ENCODE peak calls at places on chromosomes 13 and 19, in five cellular contexts. W is psoas muscle; Y is A549; C is T-cell; L is activated CD8-positive, alpha-beta memory T cell treated with anti-CD3 and anti-CD28 coated beads, Interleukin-2, amount 10 ng/mL, durations not matched to agents 7 days and 5 days. O is an unnamed sample.

GRCh38 chr13:36069881-36070366 is 61.3 kb downstream of the DCLK1 start:
- ATAC-seq in C (no peak), Y (no peak), W (peak), L (no peak), O (no peak)

GRCh38 chr19:8126511-8126910 is 22.9 kb downstream of the FBN3 start:
- ATAC-seq in L (no peak), Y (no peak), C (no peak), W (no peak), O (no peak)

GRCh38 chr19:1591421-1592022 is 1.1 kb downstream of the MBD3 start:
- ATAC-seq in Y (peak), W (peak), L (no peak), C (no peak), O (no peak)

GRCh38 chr19:30056580-30056979 is 114.5 kb downstream of the URI1 start:
- ATAC-seq in Y (no peak), L (no peak), C (no peak), W (no peak), O (no peak)

GRCh38 chr19:7687177-7687576 is 6.5 kb downstream of the TRAPPC5 start:
- ATAC-seq in L (no peak), W (no peak), Y (no peak), C (no peak), O (peak)

GRCh38 chr13:55554741-55555140 is 1586.0 kb upstream of the PRR20A start:
- ATAC-seq in L (no peak), Y (no peak), C (no peak), W (no peak), O (no peak)

GRCh38 chr13:86725105-86725504 is 925.9 kb upstream of the SLITRK6 start:
- ATAC-seq in C (no peak), W (no peak), Y (no peak), L (no peak), O (no peak)

GRCh38 chr19:10427169-10427568 is 6.8 kb downstream of the PDE4A start:
- ATAC-seq in C (no peak), W (no peak), Y (no peak), L (no peak), O (no peak)

GRCh38 chr19:38745316-38745715 is 1.0 kb upstream of the CAPN12 start:
- ATAC-seq in W (no peak), C (no peak), Y (peak), L (no peak), O (no peak)

GRCh38 chr19:43620061-43621001 is 902 bp upstream of the ZNF428 start:
- ATAC-seq in Y (no peak), C (no peak), W (peak), L (no peak), O (peak)

GRCh38 chr19:54541712-54542111 is 31.9 kb upstream of the LILRA2 start:
- ATAC-seq in Y (no peak), C (no peak), L (peak), W (no peak), O (no peak)

GRCh38 chr13:76723551-76724232 is 162.5 kb downstream of the KCTD12 start:
- ATAC-seq in L (no peak), W (peak), C (peak), Y (no peak), O (peak)

GRCh38 chr19:43695985-43696729 is 19.7 kb upstream of the IRGC start:
- ATAC-seq in L (no peak), W (no peak), Y (no peak), C (no peak), O (no peak)

GRCh38 chr19:51514866-51515481 is 13.4 kb upstream of the SIGLEC12 start:
- ATAC-seq in W (no peak), Y (peak), C (no peak), L (peak), O (peak)

GRCh38 chr13:29679357-29680050 is 84.0 kb upstream of the SLC7A1 start:
- ATAC-seq in L (no peak), W (no peak), C (no peak), Y (no peak), O (no peak)

GRCh38 chr19:17915940-17916593 is 16.7 kb upstream of the CCDC124 start:
- ATAC-seq in W (no peak), L (no peak), Y (peak), C (no peak), O (no peak)

GRCh38 chr13:112978561-112979405 is 9.8 kb downstream of the MCF2L start:
- ATAC-seq in W (peak), C (no peak), Y (no peak), L (no peak), O (no peak)

GRCh38 chr19:17623224-17623935 is 64.8 kb downstream of the UNC13A start:
- ATAC-seq in Y (no peak), W (no peak), L (no peak), C (no peak), O (no peak)

GRCh38 chr13:49347650-49348385 is 96.0 kb downstream of the CAB39L start:
- ATAC-seq in Y (no peak), L (no peak), C (no peak), W (no peak), O (no peak)

GRCh38 chr13:77388944-77389616 is 62.2 kb upstream of the MYCBP2 start:
- ATAC-seq in C (no peak), W (no peak), L (peak), Y (no peak), O (no peak)

GRCh38 chr19:47446534-47447469 is 24.9 kb downstream of the SLC8A2 start:
- ATAC-seq in Y (peak), L (peak), W (peak), C (no peak), O (no peak)

GRCh38 chr19:17967258-17968051 is 548 bp downstream of the KCNN1 start:
- ATAC-seq in C (no peak), Y (no peak), L (no peak), W (no peak), O (peak)

GRCh38 chr13:34107814-34108213 is 289.9 kb downstream of the RFC3 start:
- ATAC-seq in C (no peak), Y (no peak), L (no peak), W (no peak), O (peak)

GRCh38 chr13:28355822-28356371 is 139.0 kb downstream of the FLT1 start:
- ATAC-seq in L (peak), Y (no peak), W (no peak), C (peak), O (peak)

GRCh38 chr13:99159331-99160061 is 41.2 kb upstream of the UBAC2 start:
- ATAC-seq in W (no peak), Y (no peak), L (no peak), C (no peak), O (no peak)

GRCh38 chr19:12244370-12244769 is 50.3 kb downstream of the ZNF44 start:
- ATAC-seq in W (no peak), L (no peak), C (no peak), Y (no peak), O (no peak)

GRCh38 chr13:20482818-20483217 is 42.8 kb downstream of the CRYL1 start:
- ATAC-seq in L (no peak), Y (no peak), C (no peak), W (no peak), O (no peak)

GRCh38 chr13:113064000-113064533 is 41.5 kb upstream of the F7 start:
- ATAC-seq in W (no peak), C (no peak), L (no peak), Y (no peak), O (no peak)

GRCh38 chr19:49637865-49638350 is 2.0 kb downstream of the RRAS start:
- ATAC-seq in W (no peak), Y (peak), L (no peak), C (no peak), O (no peak)

O was measured in stimulated activated memory B cell treated with anti-CD40 and anti-IgM and Interleukin-4, amounts not matched to agents 10 μg/mL and 1 μg/mL and 100 μg/mL, for 72 hours.